ENCODE peak calls at places on chromosomes 5 and 9, in four cellular contexts. Y is heart right ventricle, D is ascending aorta, Q is adrenal gland. U is an unnamed sample.

GRCh38 chr9:32289756-32290155 is 94.7 kb upstream of the ACO1 start:
- DNase-seq in Q (no peak), Y (no peak), D (no peak), U (no peak)

GRCh38 chr9:130171226-130172148 is 717 bp upstream of the NCS1 start:
- DNase-seq in Y (no peak), Q (no peak), D (no peak), U (no peak)

GRCh38 chr5:167720201-167720600 is 571.2 kb upstream of the WWC1 start:
- DNase-seq in Y (no peak), D (no peak), Q (no peak), U (peak; percentile 60)

GRCh38 chr5:135266975-135267374 is 132.1 kb downstream of the MACROH2A1 start:
- DNase-seq in D (no peak), Y (no peak), Q (no peak), U (peak; percentile 39)

GRCh38 chr5:109387408-109387974 is 22.3 kb downstream of the PJA2 start:
- DNase-seq in Q (no peak), Y (no peak), D (no peak), U (no peak)

GRCh38 chr9:127567898-127568617 is 44.0 kb upstream of the STXBP1 start:
- DNase-seq in Q (no peak), D (peak; percentile 68), Y (no peak), U (no peak)

GRCh38 chr5:171667341-171668096 is 118.1 kb upstream of the SMIM23 start:
- DNase-seq in Q (no peak), Y (peak; percentile 66), D (peak; percentile 89), U (peak; percentile 14)

GRCh38 chr5:170275376-170275994 is 22.1 kb downstream of the LCP2 start:
- DNase-seq in Y (no peak), Q (no peak), D (peak; percentile 34), U (no peak)

GRCh38 chr5:179264641-179265528 is 80.4 kb downstream of the ADAMTS2 start:
- DNase-seq in Q (no peak), Y (no peak), D (peak; percentile 55), U (no peak)

GRCh38 chr5:9187614-9188013 is 358.3 kb downstream of the SEMA5A start:
- DNase-seq in D (no peak), Y (no peak), Q (no peak), U (no peak)
- H3K4me3 ChIP-seq in D (no peak overlapping the region), Y (no peak overlapping the region), Q (no peak overlapping the region), U (no peak overlapping the region)

DNA sequence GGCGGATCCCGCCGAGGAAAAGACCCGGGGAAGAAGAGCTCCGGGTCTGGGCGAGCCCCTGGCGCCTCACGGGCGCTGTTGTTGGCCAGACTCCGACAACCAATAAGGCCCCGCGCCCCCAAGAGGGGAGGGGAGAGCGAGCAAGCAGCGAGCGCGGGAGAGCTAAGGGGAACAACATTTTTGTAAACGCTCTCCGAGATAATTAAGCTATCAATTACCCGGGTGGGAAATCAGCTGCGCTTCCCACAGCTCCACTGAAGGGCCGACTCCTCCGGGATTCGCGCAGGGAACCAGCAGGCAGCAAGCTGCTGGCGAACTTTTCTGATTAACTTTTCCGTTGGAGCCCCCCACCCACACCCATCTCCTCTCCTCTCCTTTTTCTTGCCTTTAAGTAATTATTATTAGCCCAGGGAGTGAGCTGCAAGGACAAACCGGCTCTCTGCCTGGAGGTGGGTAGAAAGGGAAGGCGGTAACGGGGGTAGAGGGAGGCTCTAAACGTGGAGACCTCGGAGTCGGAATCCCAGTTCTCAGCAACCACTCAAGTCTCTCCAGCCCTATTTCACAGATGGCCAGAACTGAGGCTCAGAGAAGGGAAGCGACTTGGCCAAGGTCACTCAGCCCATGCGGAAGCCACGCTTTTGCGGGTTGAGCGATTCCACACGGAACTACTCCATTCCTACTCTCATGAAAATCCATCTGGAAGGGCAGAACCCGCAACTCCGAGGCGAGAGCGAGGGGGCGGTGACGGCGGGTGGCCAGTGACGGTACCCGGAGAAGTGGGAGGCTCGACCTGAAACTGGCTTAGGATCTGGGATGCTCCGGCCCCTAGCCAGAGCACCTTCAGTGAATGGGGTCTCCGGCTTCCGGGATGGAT is 1.3 kb downstream of the ASTN2 start:
- DNase-seq in D (no peak), Q (no peak), Y (no peak), U (no peak)
- TF ChIP-seq CTCF in D (no peak), Q (no peak), Y (no peak), U (no peak)

GRCh38 chr5:36881807-36882206 is 5.2 kb downstream of the NIPBL start:
- DNase-seq in D (no peak), Q (no peak), Y (no peak), U (no peak)

GRCh38 chr5:36881304-36881703 is 4.7 kb downstream of the NIPBL start:
- DNase-seq in Y (no peak), Q (no peak), D (no peak), U (no peak)

GRCh38 chr5:36879274-36880033 is 2.9 kb downstream of the NIPBL start:
- DNase-seq in D (no peak), Y (no peak), Q (no peak), U (no peak)

GRCh38 chr5:36882250-36882649 is 5.7 kb downstream of the NIPBL start:
- DNase-seq in Q (no peak), Y (no peak), D (no peak), U (no peak)

DNA sequence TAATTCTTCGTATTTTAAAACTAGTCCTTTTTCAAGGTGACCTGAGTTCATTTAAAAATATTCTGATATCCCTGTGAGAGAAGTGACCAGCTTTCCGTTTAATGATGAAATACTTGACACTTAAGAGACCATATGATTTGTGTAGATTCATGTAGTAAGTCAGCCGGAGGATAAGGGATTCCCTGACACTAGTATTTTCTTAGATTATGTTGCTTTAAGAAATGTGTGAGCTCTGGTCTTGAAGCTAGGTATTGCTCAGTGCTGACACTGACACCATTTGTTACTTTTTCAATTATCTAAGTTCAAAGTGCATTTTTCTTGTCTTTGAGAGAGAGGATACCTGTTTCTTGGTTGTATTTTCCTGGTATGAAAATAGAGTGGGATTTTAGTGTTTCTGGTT is 4.2 kb downstream of the NIPBL start:
- DNase-seq in D (no peak), Q (no peak), Y (no peak), U (no peak)
- H3K4me3 ChIP-seq in D (no peak overlapping the region), Q (no peak overlapping the region), Y (peak overlapping the region; percentile 12), U (no peak overlapping the region)

DNA sequence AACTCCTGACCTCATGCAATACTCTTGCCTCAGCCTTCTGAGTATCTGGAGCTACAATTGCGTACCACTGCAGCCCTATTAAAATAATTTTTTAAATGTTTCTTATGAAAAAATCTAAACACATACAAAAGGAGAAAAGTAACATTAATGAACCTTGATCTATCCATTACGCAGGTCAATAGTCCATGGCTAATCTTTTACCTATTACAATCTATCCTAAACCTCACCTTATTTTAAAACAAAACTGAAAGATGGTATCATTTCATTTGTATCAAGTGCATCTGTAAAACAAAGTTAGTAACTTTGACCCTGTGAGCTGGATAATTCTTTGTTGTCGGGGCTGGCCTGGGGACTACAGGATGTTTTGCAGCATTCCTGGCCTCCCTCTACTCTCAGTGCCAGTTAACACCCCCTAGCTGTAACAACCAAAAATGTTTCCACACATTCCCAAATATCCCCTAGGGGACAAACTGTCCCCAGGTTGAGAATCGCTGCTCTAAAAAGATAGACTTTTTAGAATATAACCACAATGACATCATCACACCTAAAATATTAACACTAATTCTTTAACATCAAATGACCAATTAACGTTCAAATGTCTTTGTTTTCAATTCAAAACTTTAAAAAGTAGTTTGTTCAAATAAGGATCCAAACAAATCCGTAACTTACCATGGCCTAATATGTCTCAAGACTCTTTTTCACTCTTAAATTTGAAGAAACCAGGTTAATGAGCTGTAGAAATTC is 54.8 kb downstream of the RNF38 start:
- DNase-seq in D (no peak), Y (no peak), Q (no peak), U (no peak)
- TF ChIP-seq CTCF in D (no peak), Y (peak; percentile 14), Q (no peak), U (no peak)

GRCh38 chr9:121550041-121550440 is 50.4 kb upstream of the GGTA1 start:
- DNase-seq in Q (no peak), Y (no peak), D (no peak), U (no peak)

GRCh38 chr9:121545148-121545874 is 45.7 kb upstream of the GGTA1 start:
- DNase-seq in Y (no peak), D (no peak), Q (no peak), U (no peak)

GRCh38 chr9:121541256-121541655 is 41.6 kb upstream of the GGTA1 start:
- DNase-seq in Q (no peak), Y (no peak), D (no peak), U (no peak)

GRCh38 chr9:121541945-121542344 is 42.3 kb upstream of the GGTA1 start:
- DNase-seq in Y (peak; percentile 43), D (no peak), Q (no peak), U (no peak)

GRCh38 chr9:121545875-121546423 is 46.3 kb upstream of the GGTA1 start:
- DNase-seq in D (peak; percentile 98), Q (peak; percentile 97), Y (peak; percentile 97), U (peak; percentile 91)
- H3K4me3 ChIP-seq in D (peak overlapping the region; percentile 27), Q (no peak overlapping the region), Y (peak overlapping the region; percentile 38), U (peak overlapping the region; percentile 31)

DNA sequence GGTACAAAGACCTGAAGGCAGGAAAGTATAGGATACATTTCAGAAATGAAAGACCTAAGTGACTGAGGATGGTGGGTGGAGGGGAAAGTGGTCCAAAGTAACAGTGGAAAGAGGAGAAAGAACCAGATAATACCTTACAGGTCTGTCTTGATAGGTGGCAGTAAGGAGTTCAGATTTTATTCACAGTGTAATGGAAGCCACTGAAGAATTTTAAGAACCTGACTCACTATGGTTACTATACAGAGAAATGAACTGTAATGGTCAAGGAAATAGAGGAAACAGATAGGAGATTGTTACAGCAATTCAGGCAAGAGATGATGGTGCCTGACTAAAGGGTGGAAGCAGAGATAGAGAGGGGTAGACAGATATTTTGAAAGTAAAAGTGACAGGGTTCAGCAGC is 46.5 kb downstream of the EPB41L4A start:
- DNase-seq in Q (no peak), Y (no peak), D (no peak), U (no peak)
- TF ChIP-seq CTCF in Q (no peak), Y (no peak), D (no peak), U (no peak)

GRCh38 chr5:52789378-52789777 is 1.7 kb downstream of the ITGA1 start:
- DNase-seq in Q (no peak), Y (no peak), D (no peak), U (no peak)
- H3K4me3 ChIP-seq in Q (peak overlapping the region; percentile 62), Y (peak overlapping the region; percentile 56), D (peak overlapping the region; percentile 84), U (no peak overlapping the region)

GRCh38 chr9:99563364-99563763 is 258.3 kb upstream of the NR4A3 start:
- DNase-seq in D (no peak), Q (peak; percentile 42), Y (no peak), U (no peak)
- TF ChIP-seq CTCF in D (no peak), Q (peak; percentile 51), Y (no peak), U (no peak)